ENCODE peak calls at places on chromosomes 13 and 19, in nine cellular contexts. One of them, this sample, is unnamed.

GRCh38 chr13:88507909-88508308 is 836.7 kb downstream of the SLITRK5 start:
- DNase-seq in uterus: no peak
- DNase-seq in transverse colon: no peak
- DNase-seq in testis: no peak
- DNase-seq in NB4: no peak
- DNase-seq in IMR-90: no peak
- DNase-seq in breast epithelium: no peak
- DNase-seq in lower leg skin: no peak
- DNase-seq in right lobe of liver: no peak
- DNase-seq in this sample: no peak

GRCh38 chr19:16160943-16161560 is 12.3 kb downstream of the CIB3 start:
- DNase-seq in lower leg skin: no peak
- DNase-seq in NB4: peak
- DNase-seq in breast epithelium: no peak
- DNase-seq in IMR-90: peak
- DNase-seq in right lobe of liver: no peak
- DNase-seq in transverse colon: peak
- DNase-seq in testis: no peak
- DNase-seq in uterus: no peak
- DNase-seq in this sample: no peak

GRCh38 chr13:59680429-59681024 is 483.2 kb downstream of the DIAPH3 start:
- DNase-seq in testis: no peak
- DNase-seq in transverse colon: no peak
- DNase-seq in breast epithelium: no peak
- DNase-seq in lower leg skin: no peak
- DNase-seq in IMR-90: peak
- DNase-seq in right lobe of liver: no peak
- DNase-seq in uterus: no peak
- DNase-seq in NB4: peak
- DNase-seq in this sample: no peak

GRCh38 chr19:47896019-47896418 is 9.9 kb upstream of the SULT2A1 start:
- DNase-seq in transverse colon: no peak
- DNase-seq in NB4: no peak
- DNase-seq in lower leg skin: peak
- DNase-seq in right lobe of liver: no peak
- DNase-seq in uterus: no peak
- DNase-seq in IMR-90: no peak
- DNase-seq in breast epithelium: no peak
- DNase-seq in testis: no peak
- DNase-seq in this sample: no peak

GRCh38 chr19:800360-801029 is 3.2 kb downstream of the PTBP1 start:
- DNase-seq in breast epithelium: peak
- DNase-seq in testis: peak
- DNase-seq in lower leg skin: no peak
- DNase-seq in IMR-90: no peak
- DNase-seq in NB4: peak
- DNase-seq in right lobe of liver: no peak
- DNase-seq in transverse colon: peak
- DNase-seq in uterus: no peak
- DNase-seq in this sample: no peak

GRCh38 chr13:102872131-102872530 is 26.3 kb downstream of the ERCC5 start:
- DNase-seq in right lobe of liver: no peak
- DNase-seq in NB4: no peak
- DNase-seq in uterus: no peak
- DNase-seq in testis: no peak
- DNase-seq in IMR-90: no peak
- DNase-seq in transverse colon: no peak
- DNase-seq in breast epithelium: no peak
- DNase-seq in lower leg skin: no peak
- DNase-seq in this sample: no peak

GRCh38 chr13:27551563-27551962 is 68.8 kb downstream of the LNX2 start:
- DNase-seq in uterus: no peak
- DNase-seq in NB4: no peak
- DNase-seq in testis: peak
- DNase-seq in right lobe of liver: no peak
- DNase-seq in IMR-90: no peak
- DNase-seq in transverse colon: no peak
- DNase-seq in lower leg skin: no peak
- DNase-seq in breast epithelium: no peak
- DNase-seq in this sample: no peak

GRCh38 chr13:113729329-113730019 is 29.6 kb upstream of the TMEM255B start:
- DNase-seq in breast epithelium: no peak
- DNase-seq in IMR-90: no peak
- DNase-seq in right lobe of liver: peak
- DNase-seq in NB4: no peak
- DNase-seq in uterus: no peak
- DNase-seq in testis: peak
- DNase-seq in lower leg skin: no peak
- DNase-seq in transverse colon: no peak
- DNase-seq in this sample: no peak

GRCh38 chr13:98869408-98870090 is 108.3 kb downstream of the DOCK9 start:
- DNase-seq in breast epithelium: no peak
- DNase-seq in IMR-90: no peak
- DNase-seq in uterus: no peak
- DNase-seq in right lobe of liver: no peak
- DNase-seq in testis: peak
- DNase-seq in lower leg skin: no peak
- DNase-seq in NB4: no peak
- DNase-seq in transverse colon: no peak
- DNase-seq in this sample: no peak

GRCh38 chr19:1240925-1241324 is 626 bp upstream of the ATP5F1D start:
- DNase-seq in IMR-90: no peak
- DNase-seq in transverse colon: no peak
- DNase-seq in lower leg skin: no peak
- DNase-seq in NB4: no peak
- DNase-seq in uterus: no peak
- DNase-seq in right lobe of liver: no peak
- DNase-seq in breast epithelium: no peak
- DNase-seq in testis: no peak
- DNase-seq in this sample: no peak

GRCh38 chr13:100208596-100208995 is 119.7 kb downstream of the PCCA start:
- DNase-seq in uterus: no peak
- DNase-seq in right lobe of liver: no peak
- DNase-seq in breast epithelium: no peak
- DNase-seq in lower leg skin: no peak
- DNase-seq in NB4: no peak
- DNase-seq in testis: no peak
- DNase-seq in IMR-90: peak
- DNase-seq in transverse colon: no peak
- DNase-seq in this sample: no peak

GRCh38 chr13:94674609-94675348 is 37.6 kb downstream of the SOX21 start:
- DNase-seq in right lobe of liver: peak
- DNase-seq in NB4: peak
- DNase-seq in breast epithelium: no peak
- DNase-seq in uterus: no peak
- DNase-seq in transverse colon: peak
- DNase-seq in IMR-90: peak
- DNase-seq in lower leg skin: no peak
- DNase-seq in testis: peak
- DNase-seq in this sample: no peak

GRCh38 chr13:33678906-33679657 is 138.9 kb upstream of the RFC3 start:
- DNase-seq in testis: peak
- DNase-seq in right lobe of liver: peak
- DNase-seq in lower leg skin: peak
- DNase-seq in NB4: no peak
- DNase-seq in breast epithelium: peak
- DNase-seq in transverse colon: peak
- DNase-seq in IMR-90: peak
- DNase-seq in uterus: peak
- DNase-seq in this sample: no peak

GRCh38 chr19:46696052-46696451 is 20.9 kb downstream of the PRKD2 start:
- DNase-seq in uterus: no peak
- DNase-seq in IMR-90: no peak
- DNase-seq in NB4: no peak
- DNase-seq in right lobe of liver: no peak
- DNase-seq in testis: no peak
- DNase-seq in lower leg skin: no peak
- DNase-seq in breast epithelium: no peak
- DNase-seq in transverse colon: no peak
- DNase-seq in this sample: no peak

GRCh38 chr19:44002212-44002565 is 568 bp upstream of the ZNF230 start:
- DNase-seq in NB4: no peak
- DNase-seq in lower leg skin: no peak
- DNase-seq in testis: no peak
- DNase-seq in breast epithelium: no peak
- DNase-seq in uterus: no peak
- DNase-seq in right lobe of liver: no peak
- DNase-seq in transverse colon: no peak
- DNase-seq in IMR-90: peak
- DNase-seq in this sample: no peak

GRCh38 chr19:44007473-44007872 is 4.7 kb downstream of the ZNF230 start:
- DNase-seq in IMR-90: no peak
- DNase-seq in lower leg skin: no peak
- DNase-seq in right lobe of liver: no peak
- DNase-seq in testis: no peak
- DNase-seq in NB4: no peak
- DNase-seq in breast epithelium: no peak
- DNase-seq in transverse colon: no peak
- DNase-seq in uterus: no peak
- DNase-seq in this sample: no peak

GRCh38 chr19:44005968-44006367 is 3.2 kb downstream of the ZNF230 start:
- DNase-seq in NB4: peak
- DNase-seq in uterus: no peak
- DNase-seq in IMR-90: peak
- DNase-seq in lower leg skin: no peak
- DNase-seq in testis: no peak
- DNase-seq in right lobe of liver: no peak
- DNase-seq in breast epithelium: no peak
- DNase-seq in transverse colon: no peak
- DNase-seq in this sample: no peak

GRCh38 chr19:44002566-44003460 is at the start of gene ZNF230:
- DNase-seq in NB4: peak
- DNase-seq in IMR-90: peak
- DNase-seq in transverse colon: peak
- DNase-seq in right lobe of liver: peak
- DNase-seq in breast epithelium: peak
- DNase-seq in lower leg skin: peak
- DNase-seq in testis: peak
- DNase-seq in uterus: peak
- DNase-seq in this sample: peak

DNA sequence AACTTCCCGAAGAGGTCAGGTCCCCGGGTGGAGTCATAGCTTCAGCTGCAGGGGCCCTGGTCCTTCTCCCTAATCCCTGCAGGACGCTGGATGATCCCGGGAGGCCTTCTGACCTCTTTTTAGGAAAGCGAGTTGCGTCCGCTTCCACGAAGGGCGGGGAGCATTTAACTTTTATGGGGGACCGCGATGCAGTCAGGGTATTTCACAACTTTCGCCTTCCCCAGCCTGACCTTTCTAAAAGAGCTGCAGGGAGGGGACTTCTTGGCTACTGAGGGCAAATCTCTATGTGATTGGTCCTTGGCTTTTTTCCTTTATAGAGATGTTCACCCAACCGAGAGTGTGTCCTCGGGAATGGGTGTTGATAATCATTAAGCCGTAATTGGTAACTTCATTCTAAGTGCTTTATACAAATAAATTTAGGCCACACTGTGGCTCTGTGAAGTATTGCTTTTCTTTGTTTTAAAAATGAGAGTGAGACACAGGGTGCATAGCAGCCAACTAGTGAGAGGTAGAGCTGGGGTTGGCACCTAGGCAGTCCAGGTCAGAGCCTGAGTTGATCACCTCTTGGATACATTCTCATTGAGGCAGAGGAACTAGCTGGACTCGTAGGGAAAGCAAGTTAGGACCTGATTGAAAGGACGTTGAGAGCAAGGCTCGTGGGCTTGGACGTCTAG is 841 bp downstream of the ZNF230 start:
- DNase-seq in transverse colon: peak
- DNase-seq in right lobe of liver: no peak
- DNase-seq in NB4: peak
- DNase-seq in testis: peak
- DNase-seq in IMR-90: no peak
- DNase-seq in uterus: no peak
- DNase-seq in breast epithelium: no peak
- DNase-seq in lower leg skin: peak
- DNase-seq in this sample: no peak
- TF ChIP-seq CTCF in transverse colon: no peak
- TF ChIP-seq CTCF in right lobe of liver: no peak
- TF ChIP-seq CTCF in NB4: no peak
- TF ChIP-seq CTCF in testis: no peak
- TF ChIP-seq CTCF in IMR-90: no peak
- TF ChIP-seq CTCF in uterus: no peak
- TF ChIP-seq CTCF in breast epithelium: no peak
- TF ChIP-seq CTCF in lower leg skin: no peak
- TF ChIP-seq CTCF in this sample: no peak

GRCh38 chr19:35983177-35983576 is 11.8 kb upstream of the SDHAF1 start:
- DNase-seq in NB4: no peak
- DNase-seq in breast epithelium: no peak
- DNase-seq in transverse colon: no peak
- DNase-seq in testis: no peak
- DNase-seq in uterus: no peak
- DNase-seq in right lobe of liver: no peak
- DNase-seq in IMR-90: no peak
- DNase-seq in lower leg skin: no peak
- DNase-seq in this sample: no peak
- TF ChIP-seq POLR2A in NB4: no peak
- TF ChIP-seq POLR2A in breast epithelium: no peak
- TF ChIP-seq POLR2A in transverse colon: no peak
- TF ChIP-seq POLR2A in testis: no peak
- TF ChIP-seq POLR2A in uterus: no peak
- TF ChIP-seq POLR2A in right lobe of liver: no peak
- TF ChIP-seq POLR2A in IMR-90: no peak
- TF ChIP-seq POLR2A in lower leg skin: no peak
- TF ChIP-seq POLR2A in this sample: no peak

DNA sequence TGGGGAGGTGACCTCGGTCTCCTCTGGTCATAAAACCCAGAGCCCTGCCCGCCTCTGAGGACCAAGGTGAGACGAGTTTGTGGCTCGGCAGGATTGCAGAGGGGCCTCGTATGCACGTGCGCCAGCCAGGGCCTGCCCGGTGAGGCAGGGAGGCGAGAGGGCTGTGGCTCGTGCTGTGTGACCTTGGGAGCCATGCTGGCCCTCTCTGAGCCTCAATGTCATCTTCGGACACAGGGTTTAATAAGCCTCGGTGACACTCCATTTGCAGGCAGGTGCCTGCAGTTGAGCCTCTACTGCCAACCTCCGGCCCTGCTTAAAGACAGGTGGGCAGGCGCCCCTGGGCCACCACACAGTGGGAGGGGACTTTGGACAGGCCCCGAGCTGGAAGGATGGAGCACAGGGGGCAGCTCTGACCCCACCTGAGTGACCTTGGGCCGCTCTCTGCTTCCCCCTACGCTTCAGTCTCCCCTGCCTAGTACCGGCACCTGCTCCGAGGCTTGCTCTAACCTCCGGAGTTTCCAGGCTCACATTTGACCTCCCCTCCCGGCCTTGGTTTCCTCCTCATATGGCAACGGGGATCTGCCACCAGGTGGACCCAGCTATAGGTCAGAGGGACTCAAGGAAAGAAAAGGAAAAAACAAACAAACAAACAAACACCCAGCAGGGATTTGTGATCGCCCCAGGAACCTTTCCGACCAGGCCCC is 3.2 kb downstream of the ZBTB7A start:
- DNase-seq in NB4: no peak
- DNase-seq in uterus: no peak
- DNase-seq in breast epithelium: no peak
- DNase-seq in testis: no peak
- DNase-seq in right lobe of liver: peak
- DNase-seq in transverse colon: peak
- DNase-seq in IMR-90: no peak
- DNase-seq in lower leg skin: peak
- DNase-seq in this sample: no peak
- TF ChIP-seq CTCF in NB4: no peak
- TF ChIP-seq CTCF in uterus: no peak
- TF ChIP-seq CTCF in breast epithelium: no peak
- TF ChIP-seq CTCF in testis: no peak
- TF ChIP-seq CTCF in right lobe of liver: no peak
- TF ChIP-seq CTCF in transverse colon: no peak
- TF ChIP-seq CTCF in IMR-90: no peak
- TF ChIP-seq CTCF in lower leg skin: no peak
- TF ChIP-seq CTCF in this sample: no peak

GRCh38 chr13:51956717-51957116 is 54.5 kb downstream of the ATP7B start:
- DNase-seq in right lobe of liver: no peak
- DNase-seq in breast epithelium: no peak
- DNase-seq in transverse colon: no peak
- DNase-seq in uterus: no peak
- DNase-seq in IMR-90: no peak
- DNase-seq in lower leg skin: no peak
- DNase-seq in testis: no peak
- DNase-seq in NB4: no peak
- DNase-seq in this sample: no peak
- TF ChIP-seq POLR2A in right lobe of liver: no peak
- TF ChIP-seq POLR2A in breast epithelium: no peak
- TF ChIP-seq POLR2A in transverse colon: no peak
- TF ChIP-seq POLR2A in uterus: no peak
- TF ChIP-seq POLR2A in IMR-90: no peak
- TF ChIP-seq POLR2A in lower leg skin: no peak
- TF ChIP-seq POLR2A in testis: no peak
- TF ChIP-seq POLR2A in NB4: no peak
- TF ChIP-seq POLR2A in this sample: no peak

This sample was measured in suprapubic skin.